ENCODE peak calls at places on chromosomes 6 and 20, in five cellular contexts. One of them, this sample, is unnamed.

GRCh38 chr6:25558155-25558817 is 93.7 kb upstream of the SCGN start:
- DNase-seq in heart left ventricle: no peak
- DNase-seq in mammary epithelial cell: no peak
- DNase-seq in endodermal cell: no peak
- DNase-seq in right lobe of liver: no peak
- DNase-seq in this sample: no peak

GRCh38 chr6:17580518-17581048 is 19.5 kb upstream of the FAM8A1 start:
- DNase-seq in right lobe of liver: no peak
- DNase-seq in heart left ventricle: peak
- DNase-seq in mammary epithelial cell: peak
- DNase-seq in endodermal cell: peak
- DNase-seq in this sample: no peak

GRCh38 chr6:107059606-107060005 is 31.6 kb downstream of the MTRES1 start:
- DNase-seq in mammary epithelial cell: no peak
- DNase-seq in heart left ventricle: no peak
- DNase-seq in endodermal cell: no peak
- DNase-seq in right lobe of liver: no peak
- DNase-seq in this sample: no peak

GRCh38 chr20:37936041-37936440 is 33.1 kb downstream of the VSTM2L start:
- DNase-seq in heart left ventricle: no peak
- DNase-seq in mammary epithelial cell: no peak
- DNase-seq in endodermal cell: no peak
- DNase-seq in right lobe of liver: no peak
- DNase-seq in this sample: no peak

GRCh38 chr20:63844384-63845025 is 13.4 kb upstream of the ZBTB46 start:
- DNase-seq in right lobe of liver: no peak
- DNase-seq in heart left ventricle: no peak
- DNase-seq in endodermal cell: peak
- DNase-seq in mammary epithelial cell: no peak
- DNase-seq in this sample: no peak

GRCh38 chr6:14211596-14211961 is 94.0 kb downstream of the CD83 start:
- DNase-seq in right lobe of liver: peak
- DNase-seq in heart left ventricle: peak
- DNase-seq in endodermal cell: peak
- DNase-seq in mammary epithelial cell: no peak
- DNase-seq in this sample: peak

GRCh38 chr20:47196091-47197081 is 160.1 kb downstream of the ZMYND8 start:
- DNase-seq in endodermal cell: peak
- DNase-seq in right lobe of liver: peak
- DNase-seq in heart left ventricle: peak
- DNase-seq in mammary epithelial cell: peak
- DNase-seq in this sample: peak

GRCh38 chr6:128601060-128601459 is 80.7 kb upstream of the PTPRK start:
- DNase-seq in mammary epithelial cell: no peak
- DNase-seq in right lobe of liver: no peak
- DNase-seq in endodermal cell: no peak
- DNase-seq in heart left ventricle: no peak
- DNase-seq in this sample: no peak

GRCh38 chr6:37483917-37484785 is 15.5 kb downstream of the CCDC167 start:
- DNase-seq in mammary epithelial cell: peak
- DNase-seq in heart left ventricle: peak
- DNase-seq in endodermal cell: peak
- DNase-seq in right lobe of liver: peak
- DNase-seq in this sample: peak

GRCh38 chr20:11792229-11792953 is 125.3 kb upstream of the BTBD3 start:
- DNase-seq in heart left ventricle: no peak
- DNase-seq in endodermal cell: no peak
- DNase-seq in right lobe of liver: no peak
- DNase-seq in mammary epithelial cell: peak
- DNase-seq in this sample: no peak

GRCh38 chr6:159760602-159761057 is 1.2 kb upstream of the ACAT2 start:
- DNase-seq in heart left ventricle: no peak
- DNase-seq in endodermal cell: peak
- DNase-seq in mammary epithelial cell: peak
- DNase-seq in right lobe of liver: no peak
- DNase-seq in this sample: peak

GRCh38 chr20:12051206-12052163 is 133.8 kb downstream of the BTBD3 start:
- DNase-seq in endodermal cell: no peak
- DNase-seq in mammary epithelial cell: no peak
- DNase-seq in heart left ventricle: no peak
- DNase-seq in right lobe of liver: no peak
- DNase-seq in this sample: no peak

GRCh38 chr20:53952528-53953096 is 117.8 kb downstream of the BCAS1 start:
- DNase-seq in right lobe of liver: no peak
- DNase-seq in heart left ventricle: no peak
- DNase-seq in endodermal cell: no peak
- DNase-seq in mammary epithelial cell: no peak
- DNase-seq in this sample: no peak

GRCh38 chr20:57223648-57224489 is 42.6 kb downstream of the BMP7 start:
- DNase-seq in mammary epithelial cell: peak
- DNase-seq in right lobe of liver: no peak
- DNase-seq in endodermal cell: no peak
- DNase-seq in heart left ventricle: no peak
- DNase-seq in this sample: no peak

GRCh38 chr6:125991653-125992052 is 5.3 kb downstream of the TRMT11 start:
- DNase-seq in mammary epithelial cell: no peak
- DNase-seq in endodermal cell: no peak
- DNase-seq in right lobe of liver: no peak
- DNase-seq in heart left ventricle: no peak
- DNase-seq in this sample: no peak

DNA sequence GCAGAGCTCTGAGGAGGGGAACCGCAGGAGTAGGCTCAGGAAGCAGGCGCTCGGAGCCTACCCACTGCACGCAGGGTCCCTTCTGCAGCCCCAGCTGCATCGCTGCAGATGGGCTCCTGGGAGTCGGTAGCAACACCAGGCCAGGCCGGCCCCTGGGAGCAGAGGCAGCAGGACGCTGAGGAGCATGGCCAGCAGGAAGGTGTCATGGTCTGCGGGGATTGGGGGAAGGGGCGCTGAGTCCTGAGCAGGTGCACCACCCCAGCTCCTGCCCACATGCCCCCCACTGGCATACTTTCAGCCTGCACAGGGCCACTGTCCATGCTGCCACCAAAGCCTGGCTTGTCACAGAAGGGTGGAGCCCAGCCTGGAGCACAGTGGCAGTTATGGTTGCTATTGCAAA is 7.7 kb upstream of the GFRA4 start:
- DNase-seq in heart left ventricle: no peak
- DNase-seq in mammary epithelial cell: no peak
- DNase-seq in right lobe of liver: no peak
- DNase-seq in endodermal cell: no peak
- DNase-seq in this sample: no peak
- H3K4me3 ChIP-seq in heart left ventricle: no peak
- H3K4me3 ChIP-seq in mammary epithelial cell: no peak
- H3K4me3 ChIP-seq in right lobe of liver: no peak
- H3K4me3 ChIP-seq in endodermal cell: no peak
- H3K4me3 ChIP-seq in this sample: no peak

GRCh38 chr6:15400572-15401004 is 154.7 kb downstream of the JARID2 start:
- DNase-seq in endodermal cell: peak
- DNase-seq in right lobe of liver: peak
- DNase-seq in heart left ventricle: peak
- DNase-seq in mammary epithelial cell: no peak
- DNase-seq in this sample: peak
- H3K4me3 ChIP-seq in endodermal cell: peak
- H3K4me3 ChIP-seq in right lobe of liver: peak
- H3K4me3 ChIP-seq in heart left ventricle: peak
- H3K4me3 ChIP-seq in mammary epithelial cell: no peak
- H3K4me3 ChIP-seq in this sample: no peak

GRCh38 chr6:12118604-12119003 is 106.5 kb downstream of the HIVEP1 start:
- DNase-seq in mammary epithelial cell: no peak
- DNase-seq in heart left ventricle: no peak
- DNase-seq in endodermal cell: no peak
- DNase-seq in right lobe of liver: no peak
- DNase-seq in this sample: no peak
- H3K4me3 ChIP-seq in mammary epithelial cell: no peak
- H3K4me3 ChIP-seq in heart left ventricle: no peak
- H3K4me3 ChIP-seq in endodermal cell: no peak
- H3K4me3 ChIP-seq in right lobe of liver: no peak
- H3K4me3 ChIP-seq in this sample: no peak

GRCh38 chr6:99519446-99519845 is 4.2 kb upstream of the USP45 start:
- DNase-seq in mammary epithelial cell: no peak
- DNase-seq in right lobe of liver: no peak
- DNase-seq in endodermal cell: no peak
- DNase-seq in heart left ventricle: no peak
- DNase-seq in this sample: no peak

GRCh38 chr6:99512033-99512432 is 3.2 kb downstream of the USP45 start:
- DNase-seq in right lobe of liver: no peak
- DNase-seq in heart left ventricle: no peak
- DNase-seq in endodermal cell: no peak
- DNase-seq in mammary epithelial cell: no peak
- DNase-seq in this sample: no peak

GRCh38 chr6:99514089-99514488 is 1.1 kb downstream of the USP45 start:
- DNase-seq in right lobe of liver: no peak
- DNase-seq in heart left ventricle: no peak
- DNase-seq in endodermal cell: no peak
- DNase-seq in mammary epithelial cell: no peak
- DNase-seq in this sample: peak
- H3K4me3 ChIP-seq in right lobe of liver: peak
- H3K4me3 ChIP-seq in heart left ventricle: peak
- H3K4me3 ChIP-seq in endodermal cell: peak
- H3K4me3 ChIP-seq in mammary epithelial cell: peak
- H3K4me3 ChIP-seq in this sample: peak

GRCh38 chr20:44326391-44327159 is 10.3 kb upstream of the R3HDML start:
- DNase-seq in right lobe of liver: no peak
- DNase-seq in mammary epithelial cell: no peak
- DNase-seq in endodermal cell: peak
- DNase-seq in heart left ventricle: no peak
- DNase-seq in this sample: peak
- H3K4me3 ChIP-seq in right lobe of liver: no peak
- H3K4me3 ChIP-seq in mammary epithelial cell: no peak
- H3K4me3 ChIP-seq in endodermal cell: no peak
- H3K4me3 ChIP-seq in heart left ventricle: peak
- H3K4me3 ChIP-seq in this sample: peak

DNA sequence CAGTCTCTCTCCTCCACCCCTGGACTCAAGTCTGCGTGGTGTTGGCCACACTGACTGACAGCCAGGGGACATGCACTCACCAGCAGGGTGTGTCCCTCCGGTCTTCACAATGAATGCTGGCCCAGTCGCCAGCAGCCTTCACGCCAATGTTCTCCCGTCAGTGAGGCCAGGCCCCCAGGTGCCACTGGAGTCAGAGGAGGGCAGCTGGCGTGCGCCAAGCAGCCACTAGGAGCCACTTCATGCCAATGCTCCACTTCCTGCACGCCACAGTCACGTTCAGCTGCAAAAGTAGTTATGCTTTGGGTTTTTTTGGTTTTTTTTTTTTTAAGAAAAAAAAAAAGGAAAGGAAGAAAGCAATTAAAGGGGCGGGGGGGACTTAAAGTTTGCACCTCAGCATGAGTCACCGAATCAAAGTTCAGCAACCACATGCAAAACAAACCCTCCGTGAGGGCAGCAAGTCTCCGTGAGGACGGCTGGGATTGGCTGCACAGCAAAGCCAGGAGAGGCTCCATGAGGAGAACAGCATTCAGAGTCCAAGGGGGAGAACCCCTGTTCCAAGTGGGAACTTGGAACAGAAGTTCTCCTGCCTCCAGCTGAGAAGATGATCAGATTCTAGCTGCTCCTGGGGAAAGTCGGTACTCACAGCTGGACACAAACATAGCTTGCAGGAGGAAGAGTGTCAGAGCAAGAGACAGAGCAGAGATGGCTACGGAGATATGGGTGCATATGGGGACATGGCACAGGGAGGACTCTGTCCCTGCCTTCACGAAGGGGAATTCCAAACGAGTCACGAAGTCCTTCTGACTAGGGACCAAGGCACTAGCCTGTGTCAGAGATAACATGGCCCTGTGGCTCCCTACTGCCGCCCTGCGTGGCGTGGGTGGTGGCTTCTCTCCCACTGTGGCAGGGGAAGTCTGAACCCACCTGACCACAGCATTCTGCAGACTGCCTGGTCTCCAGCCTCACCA is at the start of gene ZC3H12D:
- DNase-seq in endodermal cell: peak
- DNase-seq in heart left ventricle: peak
- DNase-seq in right lobe of liver: no peak
- DNase-seq in mammary epithelial cell: no peak
- DNase-seq in this sample: no peak
- H3K4me3 ChIP-seq in endodermal cell: no peak
- H3K4me3 ChIP-seq in heart left ventricle: peak
- H3K4me3 ChIP-seq in right lobe of liver: no peak
- H3K4me3 ChIP-seq in mammary epithelial cell: no peak
- H3K4me3 ChIP-seq in this sample: no peak

GRCh38 chr6:154448448-154449096 is 61.9 kb downstream of the CNKSR3 start:
- DNase-seq in right lobe of liver: no peak
- DNase-seq in heart left ventricle: peak
- DNase-seq in mammary epithelial cell: no peak
- DNase-seq in endodermal cell: no peak
- DNase-seq in this sample: peak
- H3K4me3 ChIP-seq in right lobe of liver: no peak
- H3K4me3 ChIP-seq in heart left ventricle: peak
- H3K4me3 ChIP-seq in mammary epithelial cell: no peak
- H3K4me3 ChIP-seq in endodermal cell: no peak
- H3K4me3 ChIP-seq in this sample: no peak

GRCh38 chr20:33670715-33671499 is 3.3 kb downstream of the NECAB3 start:
- DNase-seq in heart left ventricle: no peak
- DNase-seq in mammary epithelial cell: no peak
- DNase-seq in endodermal cell: no peak
- DNase-seq in right lobe of liver: no peak
- DNase-seq in this sample: no peak

GRCh38 chr20:33673411-33674293 is 576 bp downstream of the NECAB3 start:
- DNase-seq in right lobe of liver: no peak
- DNase-seq in mammary epithelial cell: no peak
- DNase-seq in heart left ventricle: no peak
- DNase-seq in endodermal cell: peak
- DNase-seq in this sample: peak

GRCh38 chr20:33673115-33673410 is 1.2 kb downstream of the NECAB3 start:
- DNase-seq in right lobe of liver: no peak
- DNase-seq in heart left ventricle: no peak
- DNase-seq in mammary epithelial cell: no peak
- DNase-seq in endodermal cell: peak
- DNase-seq in this sample: no peak

GRCh38 chr20:33671573-33672288 is 2.5 kb downstream of the NECAB3 start:
- DNase-seq in mammary epithelial cell: no peak
- DNase-seq in endodermal cell: no peak
- DNase-seq in right lobe of liver: no peak
- DNase-seq in heart left ventricle: no peak
- DNase-seq in this sample: no peak

DNA sequence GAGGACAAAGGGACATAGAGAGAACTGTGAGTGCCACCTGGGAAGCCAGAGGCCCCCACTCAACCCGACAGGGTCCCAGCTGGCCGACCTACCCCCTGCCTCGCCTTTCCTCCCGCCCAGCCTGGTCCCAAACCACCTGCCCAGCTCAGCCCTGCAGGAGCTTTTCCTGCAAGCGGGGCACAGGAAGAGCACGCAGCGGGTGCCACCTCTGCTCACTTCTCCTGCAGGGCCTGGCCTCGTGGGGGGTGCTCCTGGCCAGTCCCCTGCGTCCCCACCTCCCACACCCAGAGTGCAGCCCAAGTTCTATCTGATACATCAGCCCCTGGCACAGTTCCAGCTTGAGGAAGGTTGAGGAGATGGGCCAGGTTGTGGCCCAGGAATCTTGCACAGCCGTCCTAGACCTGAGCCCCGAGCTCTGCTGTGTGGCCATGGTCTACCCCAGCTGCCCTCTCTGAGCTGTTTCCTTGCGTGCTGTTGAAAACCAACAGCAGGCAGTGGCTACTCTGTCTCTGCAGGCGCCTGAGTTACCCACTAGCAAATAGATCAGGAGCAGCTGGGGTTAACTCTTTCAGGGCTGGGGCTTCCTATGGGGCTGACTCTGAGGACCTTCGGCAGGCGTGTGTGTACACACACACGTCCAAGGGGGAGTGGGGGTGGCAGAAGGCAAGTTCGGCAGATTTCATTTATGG is 1.7 kb downstream of the NECAB3 start:
- DNase-seq in endodermal cell: no peak
- DNase-seq in right lobe of liver: no peak
- DNase-seq in mammary epithelial cell: no peak
- DNase-seq in heart left ventricle: no peak
- DNase-seq in this sample: peak
- H3K4me3 ChIP-seq in endodermal cell: peak
- H3K4me3 ChIP-seq in right lobe of liver: no peak
- H3K4me3 ChIP-seq in mammary epithelial cell: no peak
- H3K4me3 ChIP-seq in heart left ventricle: peak
- H3K4me3 ChIP-seq in this sample: peak

This sample was measured in H7.